ENCODE peak calls at places on chromosomes 11 and 22, in eight cellular contexts. M, O, G, F, D, N, P and J are unnamed samples.

GRCh38 chr22:35498026-35498425 is 42.6 kb upstream of the RASD2 start:
- DNase-seq in M (no peak), O (no peak), G (no peak), F (no peak), D (no peak), N (no peak), P (no peak), J (no peak)

GRCh38 chr11:19980388-19980787 is 179.9 kb downstream of the DBX1 start:
- DNase-seq in M (no peak), O (no peak), G (no peak), F (no peak), D (no peak), N (no peak), P (no peak), J (no peak)

GRCh38 chr22:45246060-45246985 is 5.6 kb upstream of the KIAA0930 start:
- DNase-seq in M (no peak), O (peak; percentile 78), G (peak; percentile 97), F (peak; percentile 88), D (no peak), N (no peak), P (peak; percentile 83), J (peak; percentile 82)

GRCh38 chr11:119531623-119532022 is 108.7 kb upstream of the THY1 start:
- DNase-seq in M (no peak), O (no peak), G (no peak), F (no peak), D (no peak), N (no peak), P (no peak), J (no peak)

GRCh38 chr11:126738632-126739031 is 261.9 kb downstream of the KIRREL3 start:
- DNase-seq in M (no peak), O (no peak), G (no peak), F (no peak), D (no peak), N (no peak), P (no peak), J (no peak)

GRCh38 chr11:1171985-1172728 is 14.4 kb downstream of the MUC5AC start:
- DNase-seq in M (no peak), O (no peak), G (no peak), F (no peak), D (no peak), N (no peak), P (no peak), J (no peak)

GRCh38 chr11:103536335-103536722 is 427.1 kb downstream of the DYNC2H1 start:
- DNase-seq in M (no peak), O (no peak), G (no peak), F (no peak), D (no peak), N (no peak), P (no peak), J (no peak)

GRCh38 chr11:113550179-113550578 is 75.0 kb upstream of the DRD2 start:
- DNase-seq in M (peak; percentile 84), O (no peak), G (no peak), F (no peak), D (no peak), N (no peak), P (no peak), J (no peak)

GRCh38 chr11:128497057-128497957 is 90.1 kb downstream of the ETS1 start:
- DNase-seq in M (peak; percentile 88), O (peak; percentile 93), G (peak; percentile 93), F (no peak), D (no peak), N (no peak), P (peak; percentile 75), J (peak; percentile 88)

GRCh38 chr11:103936059-103936458 is 100.4 kb upstream of the DDI1 start:
- DNase-seq in M (no peak), O (no peak), G (no peak), F (no peak), D (no peak), N (no peak), P (peak; percentile 3), J (no peak)

GRCh38 chr11:23755769-23756168 is 741.1 kb upstream of the LUZP2 start:
- DNase-seq in M (no peak), O (no peak), G (peak; percentile 46), F (no peak), D (no peak), N (no peak), P (no peak), J (no peak)

GRCh38 chr11:69647349-69647748 is 6.4 kb downstream of the CCND1 start:
- DNase-seq in M (no peak), O (no peak), G (no peak), F (no peak), D (no peak), N (no peak), P (no peak), J (no peak)

GRCh38 chr11:12388171-12388570 is 10.8 kb downstream of the PARVA start:
- DNase-seq in M (no peak), O (no peak), G (no peak), F (no peak), D (no peak), N (no peak), P (no peak), J (no peak)

GRCh38 chr22:29750559-29750958 is 16.2 kb downstream of the ZMAT5 start:
- DNase-seq in M (no peak), O (no peak), G (no peak), F (no peak), D (no peak), N (no peak), P (no peak), J (no peak)

GRCh38 chr11:313304-313786 is 495 bp upstream of the IFITM1 start:
- DNase-seq in M (no peak), O (no peak), G (no peak), F (no peak), D (no peak), N (no peak), P (no peak), J (no peak)

GRCh38 chr11:118846181-118846946 is 37.3 kb upstream of the CXCR5 start:
- DNase-seq in M (no peak), O (no peak), G (no peak), F (no peak), D (no peak), N (no peak), P (no peak), J (no peak)

GRCh38 chr11:8658210-8658968 is 24.1 kb downstream of the TRIM66 start:
- DNase-seq in M (no peak), O (peak; percentile 62), G (no peak), F (no peak), D (peak; percentile 21), N (no peak), P (no peak), J (no peak)

GRCh38 chr11:17978553-17979287 is 34.1 kb downstream of the SERGEF start:
- DNase-seq in M (peak; percentile 70), O (no peak), G (peak; percentile 43), F (peak; percentile 64), D (peak; percentile 21), N (no peak), P (peak; percentile 68), J (peak; percentile 19)

GRCh38 chr22:44931077-44931540 is 78.7 kb downstream of the PHF21B start:
- DNase-seq in M (no peak), O (no peak), G (no peak), F (no peak), D (no peak), N (no peak), P (no peak), J (no peak)

GRCh38 chr11:77094841-77095365 is 7.7 kb upstream of the OMP start:
- DNase-seq in M (no peak), O (no peak), G (no peak), F (no peak), D (no peak), N (no peak), P (no peak), J (no peak)

GRCh38 chr11:66429983-66430602 is 8.6 kb downstream of the MRPL11 start:
- DNase-seq in M (peak; percentile 46), O (no peak), G (peak; percentile 56), F (peak; percentile 86), D (peak; percentile 15), N (peak; percentile 58), P (peak; percentile 34), J (no peak)

GRCh38 chr22:31637938-31638618 is 23.9 kb downstream of the PISD start:
- DNase-seq in M (no peak), O (no peak), G (no peak), F (peak; percentile 76), D (no peak), N (no peak), P (no peak), J (no peak)

GRCh38 chr11:69859275-69859934 is 40.2 kb upstream of the FGF3 start:
- DNase-seq in M (no peak), O (no peak), G (no peak), F (peak; percentile 6), D (no peak), N (no peak), P (no peak), J (no peak)

GRCh38 chr11:78940500-78941225 is 366.0 kb upstream of the NARS2 start:
- DNase-seq in M (peak; percentile 95), O (no peak), G (no peak), F (no peak), D (no peak), N (no peak), P (no peak), J (no peak)

GRCh38 chr11:110160016-110160415 is 66.8 kb downstream of the ZC3H12C start:
- DNase-seq in M (no peak), O (peak; percentile 40), G (peak; percentile 35), F (no peak), D (no peak), N (no peak), P (no peak), J (no peak)

GRCh38 chr11:57479925-57480324 is 19.6 kb downstream of the RTN4RL2 start:
- DNase-seq in M (no peak), O (no peak), G (no peak), F (no peak), D (no peak), N (no peak), P (peak; percentile 57), J (no peak)

GRCh38 chr11:126695293-126695692 is 305.3 kb downstream of the KIRREL3 start:
- DNase-seq in M (no peak), O (no peak), G (no peak), F (no peak), D (no peak), N (no peak), P (no peak), J (no peak)